ENCODE peak calls at places on chromosome 17, in six cellular contexts. One of them, this sample, is unnamed.

GRCh38 chr17:50582741-50583140 is 22.2 kb downstream of the CACNA1G start:
- DNase-seq in stimulated activated CD4-positive, alpha-beta T cell treated with anti-CD3 and anti-CD28 coated beads, Interleukin-2, amount 100 ng/mL, for 48 hours: no peak
- DNase-seq in naive thymus-derived CD8-positive, alpha-beta T cell: no peak
- DNase-seq in PC-3: no peak
- DNase-seq in activated CD4-positive, alpha-beta T cell treated with anti-CD3 and anti-CD28 coated beads for 1 hour: no peak
- DNase-seq in fibroblast of the aortic adventitia: no peak
- DNase-seq in this sample: no peak

GRCh38 chr17:16371742-16372141 is 9.1 kb upstream of the UBB start:
- DNase-seq in activated CD4-positive, alpha-beta T cell treated with anti-CD3 and anti-CD28 coated beads for 1 hour: no peak
- DNase-seq in stimulated activated CD4-positive, alpha-beta T cell treated with anti-CD3 and anti-CD28 coated beads, Interleukin-2, amount 100 ng/mL, for 48 hours: no peak
- DNase-seq in naive thymus-derived CD8-positive, alpha-beta T cell: no peak
- DNase-seq in PC-3: peak
- DNase-seq in fibroblast of the aortic adventitia: peak
- DNase-seq in this sample: no peak

GRCh38 chr17:79154446-79154845 is 79.8 kb downstream of the ENGASE start:
- DNase-seq in stimulated activated CD4-positive, alpha-beta T cell treated with anti-CD3 and anti-CD28 coated beads, Interleukin-2, amount 100 ng/mL, for 48 hours: no peak
- DNase-seq in naive thymus-derived CD8-positive, alpha-beta T cell: no peak
- DNase-seq in PC-3: no peak
- DNase-seq in activated CD4-positive, alpha-beta T cell treated with anti-CD3 and anti-CD28 coated beads for 1 hour: no peak
- DNase-seq in fibroblast of the aortic adventitia: no peak
- DNase-seq in this sample: no peak

GRCh38 chr17:38798614-38799500 is 499 bp downstream of the PIP4K2B start:
- DNase-seq in stimulated activated CD4-positive, alpha-beta T cell treated with anti-CD3 and anti-CD28 coated beads, Interleukin-2, amount 100 ng/mL, for 48 hours: peak
- DNase-seq in activated CD4-positive, alpha-beta T cell treated with anti-CD3 and anti-CD28 coated beads for 1 hour: no peak
- DNase-seq in naive thymus-derived CD8-positive, alpha-beta T cell: no peak
- DNase-seq in fibroblast of the aortic adventitia: peak
- DNase-seq in PC-3: peak
- DNase-seq in this sample: no peak

GRCh38 chr17:28090551-28090950 is 48.1 kb downstream of the NLK start:
- DNase-seq in activated CD4-positive, alpha-beta T cell treated with anti-CD3 and anti-CD28 coated beads for 1 hour: no peak
- DNase-seq in PC-3: no peak
- DNase-seq in fibroblast of the aortic adventitia: no peak
- DNase-seq in stimulated activated CD4-positive, alpha-beta T cell treated with anti-CD3 and anti-CD28 coated beads, Interleukin-2, amount 100 ng/mL, for 48 hours: no peak
- DNase-seq in naive thymus-derived CD8-positive, alpha-beta T cell: no peak
- DNase-seq in this sample: no peak

GRCh38 chr17:65193305-65194293 is 56.4 kb downstream of the RGS9 start:
- DNase-seq in stimulated activated CD4-positive, alpha-beta T cell treated with anti-CD3 and anti-CD28 coated beads, Interleukin-2, amount 100 ng/mL, for 48 hours: no peak
- DNase-seq in fibroblast of the aortic adventitia: no peak
- DNase-seq in PC-3: no peak
- DNase-seq in activated CD4-positive, alpha-beta T cell treated with anti-CD3 and anti-CD28 coated beads for 1 hour: no peak
- DNase-seq in naive thymus-derived CD8-positive, alpha-beta T cell: no peak
- DNase-seq in this sample: no peak

GRCh38 chr17:30920282-30920681 is 1.5 kb upstream of the ADAP2 start:
- DNase-seq in activated CD4-positive, alpha-beta T cell treated with anti-CD3 and anti-CD28 coated beads for 1 hour: no peak
- DNase-seq in naive thymus-derived CD8-positive, alpha-beta T cell: no peak
- DNase-seq in fibroblast of the aortic adventitia: no peak
- DNase-seq in stimulated activated CD4-positive, alpha-beta T cell treated with anti-CD3 and anti-CD28 coated beads, Interleukin-2, amount 100 ng/mL, for 48 hours: no peak
- DNase-seq in PC-3: no peak
- DNase-seq in this sample: no peak

GRCh38 chr17:45265823-45266222 is 3.9 kb upstream of the SPATA32 start:
- DNase-seq in PC-3: peak
- DNase-seq in naive thymus-derived CD8-positive, alpha-beta T cell: no peak
- DNase-seq in fibroblast of the aortic adventitia: peak
- DNase-seq in activated CD4-positive, alpha-beta T cell treated with anti-CD3 and anti-CD28 coated beads for 1 hour: no peak
- DNase-seq in stimulated activated CD4-positive, alpha-beta T cell treated with anti-CD3 and anti-CD28 coated beads, Interleukin-2, amount 100 ng/mL, for 48 hours: no peak
- DNase-seq in this sample: no peak

GRCh38 chr17:74380086-74380958 is 13.0 kb downstream of the GPR142 start:
- DNase-seq in naive thymus-derived CD8-positive, alpha-beta T cell: no peak
- DNase-seq in PC-3: peak
- DNase-seq in stimulated activated CD4-positive, alpha-beta T cell treated with anti-CD3 and anti-CD28 coated beads, Interleukin-2, amount 100 ng/mL, for 48 hours: no peak
- DNase-seq in fibroblast of the aortic adventitia: no peak
- DNase-seq in activated CD4-positive, alpha-beta T cell treated with anti-CD3 and anti-CD28 coated beads for 1 hour: no peak
- DNase-seq in this sample: no peak

GRCh38 chr17:15279011-15279477 is 13.9 kb upstream of the PMP22 start:
- DNase-seq in activated CD4-positive, alpha-beta T cell treated with anti-CD3 and anti-CD28 coated beads for 1 hour: no peak
- DNase-seq in fibroblast of the aortic adventitia: peak
- DNase-seq in stimulated activated CD4-positive, alpha-beta T cell treated with anti-CD3 and anti-CD28 coated beads, Interleukin-2, amount 100 ng/mL, for 48 hours: no peak
- DNase-seq in naive thymus-derived CD8-positive, alpha-beta T cell: no peak
- DNase-seq in PC-3: peak
- DNase-seq in this sample: no peak

GRCh38 chr17:50452627-50453300 is 15.9 kb downstream of the CHAD start:
- DNase-seq in fibroblast of the aortic adventitia: peak
- DNase-seq in activated CD4-positive, alpha-beta T cell treated with anti-CD3 and anti-CD28 coated beads for 1 hour: no peak
- DNase-seq in naive thymus-derived CD8-positive, alpha-beta T cell: no peak
- DNase-seq in stimulated activated CD4-positive, alpha-beta T cell treated with anti-CD3 and anti-CD28 coated beads, Interleukin-2, amount 100 ng/mL, for 48 hours: no peak
- DNase-seq in PC-3: peak
- DNase-seq in this sample: no peak

GRCh38 chr17:48025904-48026502 is 11.6 kb downstream of the COPZ2 start:
- DNase-seq in PC-3: peak
- DNase-seq in stimulated activated CD4-positive, alpha-beta T cell treated with anti-CD3 and anti-CD28 coated beads, Interleukin-2, amount 100 ng/mL, for 48 hours: no peak
- DNase-seq in activated CD4-positive, alpha-beta T cell treated with anti-CD3 and anti-CD28 coated beads for 1 hour: no peak
- DNase-seq in fibroblast of the aortic adventitia: no peak
- DNase-seq in naive thymus-derived CD8-positive, alpha-beta T cell: no peak
- DNase-seq in this sample: no peak

GRCh38 chr17:77942111-77942988 is 16.2 kb upstream of the TNRC6C start:
- DNase-seq in stimulated activated CD4-positive, alpha-beta T cell treated with anti-CD3 and anti-CD28 coated beads, Interleukin-2, amount 100 ng/mL, for 48 hours: no peak
- DNase-seq in fibroblast of the aortic adventitia: no peak
- DNase-seq in PC-3: no peak
- DNase-seq in naive thymus-derived CD8-positive, alpha-beta T cell: no peak
- DNase-seq in activated CD4-positive, alpha-beta T cell treated with anti-CD3 and anti-CD28 coated beads for 1 hour: no peak
- DNase-seq in this sample: no peak

GRCh38 chr17:71208111-71208704 is 912.6 kb upstream of the SOX9 start:
- DNase-seq in stimulated activated CD4-positive, alpha-beta T cell treated with anti-CD3 and anti-CD28 coated beads, Interleukin-2, amount 100 ng/mL, for 48 hours: no peak
- DNase-seq in PC-3: peak
- DNase-seq in fibroblast of the aortic adventitia: no peak
- DNase-seq in naive thymus-derived CD8-positive, alpha-beta T cell: no peak
- DNase-seq in activated CD4-positive, alpha-beta T cell treated with anti-CD3 and anti-CD28 coated beads for 1 hour: no peak
- DNase-seq in this sample: no peak

GRCh38 chr17:82528484-82529265 is 9.1 kb downstream of the FOXK2 start:
- DNase-seq in fibroblast of the aortic adventitia: no peak
- DNase-seq in activated CD4-positive, alpha-beta T cell treated with anti-CD3 and anti-CD28 coated beads for 1 hour: no peak
- DNase-seq in PC-3: peak
- DNase-seq in stimulated activated CD4-positive, alpha-beta T cell treated with anti-CD3 and anti-CD28 coated beads, Interleukin-2, amount 100 ng/mL, for 48 hours: no peak
- DNase-seq in naive thymus-derived CD8-positive, alpha-beta T cell: peak
- DNase-seq in this sample: no peak

GRCh38 chr17:78883090-78883532 is 19.9 kb downstream of the CEP295NL start:
- DNase-seq in activated CD4-positive, alpha-beta T cell treated with anti-CD3 and anti-CD28 coated beads for 1 hour: no peak
- DNase-seq in naive thymus-derived CD8-positive, alpha-beta T cell: no peak
- DNase-seq in PC-3: peak
- DNase-seq in stimulated activated CD4-positive, alpha-beta T cell treated with anti-CD3 and anti-CD28 coated beads, Interleukin-2, amount 100 ng/mL, for 48 hours: no peak
- DNase-seq in fibroblast of the aortic adventitia: peak
- DNase-seq in this sample: no peak

GRCh38 chr17:17144916-17145665 is 61.0 kb downstream of the PLD6 start:
- DNase-seq in naive thymus-derived CD8-positive, alpha-beta T cell: no peak
- DNase-seq in stimulated activated CD4-positive, alpha-beta T cell treated with anti-CD3 and anti-CD28 coated beads, Interleukin-2, amount 100 ng/mL, for 48 hours: no peak
- DNase-seq in fibroblast of the aortic adventitia: no peak
- DNase-seq in activated CD4-positive, alpha-beta T cell treated with anti-CD3 and anti-CD28 coated beads for 1 hour: no peak
- DNase-seq in PC-3: no peak
- DNase-seq in this sample: no peak

This sample was measured in activated B cell treated with CpG ODN at 0.5 μM for 24 hours.